ENCODE peak calls at places on chromosomes 5 and 9, in six cellular contexts. W, R, N, T, X and C are unnamed samples.

GRCh38 chr5:57613726-57614125 is 131.1 kb upstream of the ACTBL2 start:
- DNase-seq in W (no peak), N (no peak), R (no peak), X (no peak), T (no peak), C (no peak)

GRCh38 chr5:150794927-150795326 is 16.4 kb downstream of the SMIM3 start:
- DNase-seq in R (no peak), N (no peak), T (no peak), X (no peak), W (no peak), C (no peak)

GRCh38 chr5:151742870-151743294 is 15.5 kb downstream of the ATOX1 start:
- DNase-seq in R (peak), N (peak), X (peak), W (no peak), T (no peak), C (peak)

GRCh38 chr9:114248274-114248673 is 74.6 kb upstream of the ORM1 start:
- DNase-seq in W (no peak), N (no peak), T (no peak), X (no peak), R (no peak), C (no peak)

GRCh38 chr9:92607088-92607487 is 62.8 kb downstream of the IPPK start:
- DNase-seq in X (peak), N (no peak), T (no peak), W (peak), R (no peak), C (no peak)

GRCh38 chr9:89021154-89021803 is 30.0 kb downstream of the S1PR3 start:
- DNase-seq in N (no peak), R (no peak), X (peak), T (no peak), W (peak), C (peak)

GRCh38 chr5:39073759-39074008 is 515 bp downstream of the RICTOR start:
- DNase-seq in W (no peak), R (no peak), X (no peak), T (peak), N (no peak), C (no peak)

GRCh38 chr9:35335164-35335563 is 154.7 kb upstream of the RUSC2 start:
- DNase-seq in X (no peak), N (no peak), W (no peak), R (no peak), T (no peak), C (no peak)

GRCh38 chr5:146877783-146878470 is 630 bp downstream of the PPP2R2B start:
- DNase-seq in X (no peak), N (no peak), T (peak), W (no peak), R (no peak), C (no peak)

GRCh38 chr9:115035872-115036612 is 81.9 kb downstream of the TNC start:
- DNase-seq in N (no peak), T (no peak), X (peak), W (no peak), R (no peak), C (peak)

GRCh38 chr9:89660286-89660685 is 55.5 kb downstream of the GADD45G start:
- DNase-seq in W (no peak), N (no peak), X (no peak), R (no peak), T (peak), C (peak)

GRCh38 chr5:131068893-131069643 is 96.0 kb downstream of the HINT1 start:
- DNase-seq in T (peak), N (peak), X (no peak), R (no peak), W (no peak), C (no peak)

GRCh38 chr5:172713113-172713808 is 57.7 kb downstream of the DUSP1 start:
- DNase-seq in X (peak), R (no peak), N (peak), W (no peak), T (peak), C (peak)

GRCh38 chr5:157535042-157535865 is 40.3 kb downstream of the ADAM19 start:
- DNase-seq in X (no peak), N (no peak), W (no peak), T (no peak), R (peak), C (no peak)

GRCh38 chr9:23821400-23822181 is 4.4 kb downstream of the ELAVL2 start:
- DNase-seq in W (no peak), N (peak), T (no peak), R (no peak), X (no peak), C (no peak)

DNA sequence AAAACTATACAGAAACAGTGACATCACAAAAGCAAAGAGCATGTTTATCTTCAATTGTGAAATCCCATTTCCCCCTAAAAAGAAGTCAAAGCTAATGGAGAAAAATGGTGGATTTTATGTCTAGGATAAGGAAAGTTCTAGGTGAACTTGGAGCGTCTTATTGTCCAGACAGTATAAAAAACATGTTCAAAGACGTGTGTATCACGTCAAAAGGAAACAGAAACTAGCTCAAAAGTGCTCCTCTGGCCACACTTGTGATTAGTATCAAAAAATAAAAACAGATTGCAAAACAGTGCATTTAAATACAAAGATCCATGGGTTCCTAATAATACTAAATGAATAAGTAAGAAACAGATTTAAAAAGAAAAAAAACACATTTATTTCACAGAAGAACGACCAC is 568.9 kb downstream of the ANXA1 start:
- DNase-seq in R (no peak), T (no peak), X (no peak), W (no peak), N (no peak), C (no peak)
- H3K4me3 ChIP-seq in R (no peak), T (no peak), X (no peak), W (no peak), N (no peak), C (no peak)

GRCh38 chr5:177412603-177413233 is 3.4 kb upstream of the F12 start:
- DNase-seq in R (no peak), T (no peak), N (no peak), X (no peak), W (no peak), C (peak)
- TF ChIP-seq POLR2A in R (no peak), T (no peak), N (no peak), X (no peak), W (no peak), C (no peak)

DNA sequence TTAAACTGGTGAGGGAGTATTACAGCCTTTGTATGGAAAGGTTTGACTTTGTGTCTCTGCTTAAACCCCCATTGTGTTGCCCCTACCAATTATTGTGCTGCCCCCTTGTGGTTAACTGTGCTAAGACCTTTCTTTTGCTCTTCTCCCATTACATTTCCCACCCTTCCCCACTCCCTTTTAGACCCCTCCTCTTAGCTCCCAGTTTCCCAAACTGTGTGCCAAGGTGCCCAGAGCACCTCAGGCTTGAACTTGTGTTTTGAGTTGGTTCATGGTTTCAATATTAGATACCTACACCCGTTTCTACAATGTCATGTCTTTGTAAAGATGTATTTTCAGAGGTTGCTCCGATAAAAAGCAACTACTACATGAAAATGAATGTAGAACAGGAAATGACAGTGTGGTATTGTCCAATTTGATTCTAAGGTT is 2.9 kb downstream of the JAK2 start:
- DNase-seq in W (peak), N (peak), T (no peak), X (peak), R (peak), C (peak)
- H3K4me3 ChIP-seq in W (no peak), N (no peak), T (no peak), X (peak), R (no peak), C (peak)

GRCh38 chr5:177276886-177277285 is 26.6 kb downstream of the RAB24 start:
- DNase-seq in N (no peak), X (no peak), R (no peak), T (no peak), W (no peak), C (no peak)
- TF ChIP-seq POLR2A in N (no peak), X (no peak), R (no peak), T (no peak), W (no peak), C (no peak)

DNA sequence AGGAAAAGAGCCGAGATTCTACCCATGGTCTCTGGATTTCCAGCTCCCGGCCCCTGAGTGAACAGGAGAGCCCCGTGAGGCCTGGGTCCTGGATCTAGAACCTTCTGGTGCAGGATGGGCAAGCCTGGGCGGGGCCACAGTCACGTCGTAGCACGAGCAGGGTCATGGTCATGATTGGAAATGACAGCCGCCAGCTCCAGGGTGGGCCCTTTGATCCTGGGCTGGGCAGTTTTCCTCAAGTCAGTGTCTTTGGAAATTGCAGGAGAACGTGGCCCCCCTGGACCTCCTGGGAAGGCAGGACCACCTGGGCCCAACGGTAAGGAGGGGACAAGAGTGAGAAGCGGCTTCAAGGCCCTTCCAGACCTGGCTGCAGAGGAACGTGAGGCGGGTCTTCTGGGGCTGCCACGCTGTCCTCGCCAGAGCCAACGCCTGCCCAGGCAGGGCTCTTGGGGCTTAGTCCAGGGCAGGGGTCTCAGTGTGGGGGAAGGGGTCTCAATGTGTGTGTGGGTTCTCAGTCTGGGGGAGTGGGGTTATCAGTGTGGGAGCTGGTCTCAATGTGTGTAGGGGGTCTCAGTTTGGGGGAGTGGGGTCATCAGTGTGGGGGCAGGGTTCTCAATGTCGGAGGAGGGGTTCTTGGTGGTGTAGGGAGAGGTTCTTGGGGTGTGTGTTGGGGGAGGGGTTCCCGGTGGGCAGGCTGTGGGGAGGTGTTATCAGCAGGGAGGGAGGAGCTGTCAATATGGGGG is 2.6 kb downstream of the FCN2 start:
- DNase-seq in X (no peak), T (no peak), R (no peak), N (no peak), W (no peak), C (no peak)
- H3K4me3 ChIP-seq in X (no peak), T (no peak), R (no peak), N (no peak), W (no peak), C (no peak)